ENCODE peak calls at places on chromosome 22, in six cellular contexts. N is neuronal stem cell, R is breast epithelium, M is IMR-90, O is psoas muscle, J is GM23338. C is an unnamed sample.

GRCh38 chr22:23786261-23786710 is 480 bp upstream of the SMARCB1 start:
- DNase-seq in N (no peak), R (no peak), M (no peak), O (no peak), J (no peak), C (no peak)

GRCh38 chr22:48654492-48654891 is 1173.2 kb downstream of the BRD1 start:
- DNase-seq in N (no peak), R (no peak), M (no peak), O (no peak), J (no peak), C (no peak)

GRCh38 chr22:22442928-22443709 is 65.4 kb downstream of the ZNF280B start:
- DNase-seq in N (no peak), R (no peak), M (no peak), O (no peak), J (no peak), C (no peak)

GRCh38 chr22:30804626-30805025 is 110.0 kb downstream of the OSBP2 start:
- DNase-seq in N (no peak), R (no peak), M (no peak), O (no peak), J (no peak), C (no peak)

GRCh38 chr22:35152316-35152715 is 86.4 kb downstream of the ISX start:
- DNase-seq in N (no peak), R (no peak), M (no peak), O (no peak), J (peak; percentile 37), C (no peak)

GRCh38 chr22:16915711-16916110 is 90.5 kb upstream of the XKR3 start:
- DNase-seq in N (no peak), R (no peak), M (no peak), O (no peak), J (no peak), C (no peak)

GRCh38 chr22:37043828-37044538 is 7.6 kb upstream of the KCTD17 start:
- DNase-seq in N (no peak), R (peak; percentile 57), M (peak; percentile 28), O (peak; percentile 77), J (peak; percentile 68), C (peak; percentile 81)

GRCh38 chr22:24051568-24051967 is 40.5 kb downstream of the CABIN1 start:
- DNase-seq in N (no peak), R (no peak), M (no peak), O (no peak), J (no peak), C (no peak)

GRCh38 chr22:22702874-22703570 is 58.6 kb downstream of the GGTLC2 start:
- DNase-seq in N (no peak), R (no peak), M (no peak), O (no peak), J (no peak), C (no peak)

GRCh38 chr22:27918351-27919221 is 470 bp downstream of the PITPNB start:
- DNase-seq in N (peak; percentile 35), R (peak; percentile 40), M (peak; percentile 45), O (peak; percentile 70), J (peak; percentile 77), C (peak; percentile 50)

GRCh38 chr22:43236401-43237166 is 49.6 kb upstream of the TTLL12 start:
- DNase-seq in N (no peak), R (no peak), M (no peak), O (no peak), J (no peak), C (peak; percentile 61)

GRCh38 chr22:25066861-25067435 is 114.4 kb downstream of the KIAA1671 start:
- DNase-seq in N (no peak), R (no peak), M (no peak), O (no peak), J (no peak), C (no peak)
- H3K4me1 ChIP-seq in N (peaks cover 5% of the 10 kb centered on the region), R (no peaks in the 10 kb centered on the region), M (no peaks in the 10 kb centered on the region), O (peaks cover 5% of the 10 kb centered on the region), J (peaks cover 4% of the 10 kb centered on the region), C (peaks cover 17% of the 10 kb centered on the region)

GRCh38 chr22:38454361-38455062 is 487 bp downstream of the KCNJ4 start:
- DNase-seq in N (no peak), R (no peak), M (no peak), O (no peak), J (no peak), C (no peak)
- H3K27ac ChIP-seq in N (no peak overlapping the region), R (no peak overlapping the region), M (no peak overlapping the region), O (no peak overlapping the region), J (no peak overlapping the region), C (peak overlapping the region; percentile 75)

DNA sequence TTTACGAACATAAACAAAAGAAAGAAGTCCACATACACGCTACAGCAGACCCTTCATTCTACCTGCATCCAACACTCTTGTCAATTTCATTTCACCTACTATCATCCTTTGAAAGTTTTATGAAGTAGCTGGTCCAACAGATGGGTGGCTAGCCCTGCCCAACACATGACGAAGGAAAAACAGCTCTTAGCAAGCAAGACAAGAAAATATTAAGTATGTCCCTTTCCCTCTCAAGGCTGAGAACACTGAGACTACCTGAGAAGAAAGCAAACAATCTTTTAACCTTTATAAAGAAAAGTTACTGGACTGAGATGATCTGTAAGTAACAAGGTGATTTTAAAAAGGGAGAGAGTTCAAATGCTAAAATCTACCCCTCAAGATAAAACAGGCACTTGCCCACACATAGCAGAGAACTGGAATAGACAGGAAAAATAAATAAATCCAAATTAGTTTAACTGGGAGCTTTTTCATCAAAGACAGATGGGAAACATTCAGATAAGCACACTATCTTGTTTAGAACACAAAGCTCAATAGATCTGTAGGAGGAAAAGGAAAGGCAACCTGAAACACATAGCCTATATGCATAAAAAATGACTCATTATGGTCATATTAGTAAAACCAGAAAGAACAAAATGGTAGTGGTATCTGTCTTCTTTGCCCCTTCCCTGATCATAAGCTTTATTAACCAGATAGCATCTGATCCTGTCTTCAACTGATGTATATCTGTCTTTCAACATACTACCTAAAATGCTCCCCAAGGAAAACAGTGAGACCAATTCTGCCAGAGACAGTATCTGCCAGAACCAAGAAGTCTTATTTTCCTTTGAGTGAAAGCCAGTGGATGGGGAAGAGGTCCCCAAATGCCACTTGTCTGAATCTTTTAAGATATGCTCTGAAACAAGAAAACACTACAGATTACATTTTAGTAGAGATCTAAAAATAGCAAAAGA is 104.3 kb downstream of the MRTFA start:
- DNase-seq in N (no peak), R (no peak), M (no peak), O (no peak), J (no peak), C (no peak)
- H3K4me3 ChIP-seq in N (no peak overlapping the region), R (peak overlapping the region; percentile 2), M (no peak overlapping the region), O (peak overlapping the region; percentile 50), J (peak overlapping the region; percentile 34), C (no peak overlapping the region)

GRCh38 chr22:45774016-45774670 is 102.5 kb downstream of the ATXN10 start:
- DNase-seq in N (no peak), R (no peak), M (no peak), O (no peak), J (no peak), C (no peak)
- H3K4me1 ChIP-seq in N (peaks cover 2% of the 10 kb centered on the region), R (no peaks in the 10 kb centered on the region), M (peaks cover 3% of the 10 kb centered on the region), O (peaks cover 24% of the 10 kb centered on the region), J (peaks cover 9% of the 10 kb centered on the region), C (peaks cover 3% of the 10 kb centered on the region)